ENCODE peak calls at places on chromosomes 6 and 20, in four cellular contexts. X, I, A and E are unnamed samples. For H3K4me1, the result is how much of the 10 kb centered on the place peaks cover.

GRCh38 chr6:84332139-84333034 is 104.9 kb upstream of the CEP162 start:
- DNase-seq in X (no peak), I (no peak), A (no peak), E (no peak)

GRCh38 chr6:35496851-35497570 is at the start of gene TEAD3:
- DNase-seq in A (peak), X (peak), I (peak), E (peak)

GRCh38 chr6:56808871-56809359 is 146.0 kb upstream of the BEND6 start:
- DNase-seq in I (no peak), X (no peak), A (peak), E (no peak)

GRCh38 chr6:2739335-2739734 is 11.4 kb downstream of the MYLK4 start:
- DNase-seq in A (peak), X (no peak), I (no peak), E (no peak)

GRCh38 chr6:121506761-121507754 is 71.6 kb downstream of the GJA1 start:
- DNase-seq in I (no peak), A (no peak), X (no peak), E (no peak)

GRCh38 chr6:144897441-144897921 is 612.3 kb downstream of the UTRN start:
- DNase-seq in I (no peak), X (no peak), A (peak), E (no peak)

GRCh38 chr6:2658788-2659187 is 91.9 kb downstream of the MYLK4 start:
- DNase-seq in A (peak), I (no peak), X (no peak), E (no peak)

GRCh38 chr20:34663213-34663943 is 13.5 kb downstream of the PIGU start:
- DNase-seq in I (no peak), A (no peak), X (no peak), E (no peak)

GRCh38 chr6:27679968-27680694 is 207.2 kb upstream of the ZNF184 start:
- DNase-seq in I (no peak), X (no peak), A (no peak), E (no peak)

GRCh38 chr6:112680076-112680475 is 332.9 kb downstream of the RFPL4B start:
- DNase-seq in A (no peak), X (no peak), I (no peak), E (no peak)

DNA sequence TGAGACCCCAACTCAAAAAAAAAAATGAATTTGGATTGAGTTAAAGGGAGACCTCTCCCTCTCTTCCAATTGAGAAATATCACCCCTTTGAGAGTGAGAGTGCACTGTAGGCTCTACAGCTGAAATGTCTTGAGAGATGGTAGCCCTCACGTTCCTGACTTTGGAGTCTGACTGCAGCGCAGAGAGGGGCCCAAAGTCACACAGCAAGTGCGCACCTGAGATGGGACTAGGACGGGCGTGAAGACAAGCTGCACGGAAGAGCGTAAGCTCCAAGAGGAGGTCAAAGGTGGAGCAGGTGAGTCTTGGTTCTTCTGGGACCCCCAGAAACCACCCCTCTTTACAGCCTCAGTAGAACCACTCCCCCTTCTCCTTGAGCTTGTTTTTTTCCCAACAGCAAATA is 643 bp downstream of the SLA2 start:
- DNase-seq in I (no peak), A (no peak), X (no peak), E (no peak)
- TF ChIP-seq CTCF in I (no peak), A (no peak), X (no peak), E (no peak)

DNA sequence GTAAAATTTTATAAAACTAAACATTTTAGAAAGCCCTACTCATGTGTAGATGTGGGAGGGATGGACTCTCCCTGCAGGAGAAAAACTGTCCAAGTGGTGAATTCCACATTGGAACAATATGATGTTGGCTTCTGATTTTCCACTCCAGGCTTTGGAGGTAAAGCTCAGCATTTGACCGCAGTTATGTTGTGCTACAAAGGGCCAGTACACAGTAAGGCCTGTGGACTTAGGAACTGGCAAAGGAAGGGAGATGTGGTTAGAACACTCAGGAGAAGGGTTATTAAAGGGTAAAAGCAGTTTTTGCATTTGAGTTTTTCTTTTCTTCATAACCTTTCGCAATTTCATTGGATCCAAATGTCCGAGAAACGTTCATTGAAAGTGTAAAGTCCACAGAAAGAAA is 150.3 kb upstream of the SASH1 start:
- DNase-seq in I (no peak), X (no peak), A (peak), E (no peak)
- H3K4me1 ChIP-seq in I (under half), X (under half), A (under half), E (under half)

GRCh38 chr6:116374586-116374985 is 3.8 kb downstream of the DSE start:
- DNase-seq in A (no peak), I (no peak), X (no peak), E (no peak)

GRCh38 chr6:116375262-116375661 is 4.5 kb downstream of the DSE start:
- DNase-seq in A (no peak), I (no peak), X (no peak), E (no peak)

GRCh38 chr6:116371384-116372209 is 850 bp downstream of the DSE start:
- DNase-seq in X (peak), I (peak), A (peak), E (peak)

GRCh38 chr6:116373940-116374339 is 3.2 kb downstream of the DSE start:
- DNase-seq in A (no peak), I (no peak), X (no peak), E (no peak)

GRCh38 chr6:116373300-116373699 is 2.6 kb downstream of the DSE start:
- DNase-seq in I (no peak), X (no peak), A (no peak), E (no peak)
- H3K4me3 ChIP-seq in I (no peak), X (no peak), A (no peak), E (no peak)

DNA sequence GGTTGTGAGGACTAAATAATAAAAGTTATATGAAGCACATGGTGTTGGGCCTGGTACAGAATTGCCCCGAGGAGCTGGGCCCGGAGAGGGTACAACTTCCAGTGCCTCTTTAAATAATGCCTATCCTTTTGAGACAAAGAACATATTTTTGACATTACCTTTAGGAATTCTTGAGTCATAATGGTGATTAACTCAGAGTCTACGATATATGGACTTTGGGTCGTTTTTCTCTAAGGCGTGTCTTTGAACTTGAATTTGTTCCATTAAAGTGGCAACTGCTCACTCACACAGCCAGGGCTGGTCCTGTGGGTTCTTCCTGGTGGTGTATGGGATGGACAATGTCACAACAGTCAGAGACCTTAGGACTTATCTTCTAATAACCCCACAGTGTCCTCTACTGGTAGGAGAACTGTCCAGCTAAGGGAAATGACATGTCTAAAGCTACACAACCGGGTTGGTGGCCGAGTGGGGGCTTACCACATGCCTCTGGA is 106.5 kb downstream of the CDC5L start:
- DNase-seq in A (peak), I (no peak), X (no peak), E (no peak)
- TF ChIP-seq CTCF in A (peak), I (no peak), X (no peak), E (no peak)

GRCh38 chr20:57458400-57459160 is 66.4 kb downstream of the CTCFL start:
- DNase-seq in X (no peak), I (peak), A (no peak), E (no peak)

GRCh38 chr20:57461726-57462125 is 63.2 kb downstream of the CTCFL start:
- DNase-seq in X (no peak), I (no peak), A (no peak), E (no peak)

GRCh38 chr20:57460781-57461465 is 64.0 kb downstream of the CTCFL start:
- DNase-seq in A (no peak), I (no peak), X (no peak), E (no peak)

GRCh38 chr20:57459278-57459677 is 65.7 kb downstream of the CTCFL start:
- DNase-seq in X (no peak), A (no peak), I (no peak), E (no peak)

DNA sequence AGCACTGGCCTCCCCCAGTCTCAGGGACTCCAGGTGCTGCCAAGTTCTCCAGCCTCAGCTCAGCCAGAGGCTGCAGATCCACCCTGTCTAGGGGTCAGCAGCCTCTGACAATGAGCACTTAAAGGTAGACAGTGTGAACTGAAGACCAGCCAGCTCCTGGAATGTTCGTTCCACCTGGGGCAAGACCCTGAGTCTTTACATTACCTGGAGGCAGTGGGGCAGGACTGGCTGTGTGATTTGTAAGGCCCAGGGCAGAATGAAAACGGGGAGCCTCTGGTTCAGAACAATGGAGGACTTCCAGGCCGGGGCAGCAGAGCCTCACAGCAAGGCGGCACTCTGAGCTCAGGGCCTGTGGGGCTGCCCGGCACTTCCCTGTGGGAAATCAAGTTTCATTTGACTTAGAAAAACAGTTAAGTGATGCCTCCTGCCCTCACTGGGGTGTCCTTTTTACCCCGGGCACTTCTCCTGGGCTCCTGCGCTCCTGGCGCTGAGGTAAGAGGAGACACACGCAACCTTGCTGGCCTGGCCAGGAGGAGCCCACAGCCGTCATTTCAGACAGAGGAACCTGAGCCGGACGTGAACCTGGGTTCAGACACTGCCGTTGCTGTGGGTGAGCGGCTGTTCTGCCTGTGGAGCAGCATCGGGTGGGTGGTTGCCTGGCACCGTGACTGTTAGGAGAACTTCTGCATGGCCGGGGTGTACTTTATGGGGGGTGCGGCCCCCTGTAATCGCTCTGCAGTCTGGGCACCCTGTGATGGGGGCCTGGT is 64.9 kb downstream of the CTCFL start:
- DNase-seq in X (no peak), I (no peak), A (no peak), E (no peak)
- H3K4me1 ChIP-seq in X (under half), I (under half), A (under half), E (under half)

GRCh38 chr6:133446789-133447188 is 205.6 kb downstream of the EYA4 start:
- DNase-seq in I (no peak), X (no peak), A (no peak), E (no peak)
- H3K4me3 ChIP-seq in I (no peak), X (no peak), A (no peak), E (no peak)

DNA sequence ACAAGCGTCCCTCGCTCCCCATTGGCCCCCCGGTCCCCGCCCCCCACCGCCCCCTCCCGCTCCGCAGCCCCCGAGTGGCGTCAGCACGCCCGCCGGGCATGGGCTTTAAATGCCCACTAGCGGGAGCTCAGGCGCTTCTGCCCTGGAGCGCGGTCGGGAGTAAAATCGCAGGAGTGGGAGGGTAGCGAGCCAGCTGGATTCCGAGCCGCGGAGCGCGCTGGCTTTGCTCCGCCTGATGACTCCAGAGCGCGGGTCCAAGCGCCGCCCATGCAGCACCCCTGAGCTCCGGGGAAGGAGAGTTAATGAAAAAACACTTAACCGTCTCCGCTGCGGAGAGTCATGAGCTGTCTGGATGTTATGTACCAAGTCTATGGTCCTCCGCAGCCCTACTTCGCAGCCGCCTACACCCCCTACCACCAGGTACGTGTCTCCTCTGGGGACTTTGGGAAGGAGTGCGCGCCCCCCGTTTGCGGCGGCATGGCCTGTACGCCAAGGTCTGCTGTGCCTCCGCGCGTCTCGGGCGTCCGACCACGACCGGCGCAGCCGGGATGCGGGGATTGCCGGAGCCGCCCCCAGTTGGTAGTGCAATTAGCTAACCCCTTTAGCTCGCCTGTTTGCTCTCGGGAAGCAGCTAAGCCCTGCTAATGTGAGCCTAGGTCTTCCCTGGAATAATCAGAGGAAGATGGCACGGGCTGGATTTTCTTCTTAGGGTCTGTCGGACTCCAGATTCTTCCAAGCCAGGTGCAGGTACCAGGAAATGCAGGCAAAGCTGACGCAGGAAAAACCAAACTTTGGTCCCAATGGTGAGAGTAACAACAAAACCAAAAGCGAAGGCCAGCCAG is at the start of gene VGLL2:
- DNase-seq in X (peak), I (no peak), A (no peak), E (no peak)
- TF ChIP-seq CTCF in X (no peak), I (no peak), A (no peak), E (no peak)

DNA sequence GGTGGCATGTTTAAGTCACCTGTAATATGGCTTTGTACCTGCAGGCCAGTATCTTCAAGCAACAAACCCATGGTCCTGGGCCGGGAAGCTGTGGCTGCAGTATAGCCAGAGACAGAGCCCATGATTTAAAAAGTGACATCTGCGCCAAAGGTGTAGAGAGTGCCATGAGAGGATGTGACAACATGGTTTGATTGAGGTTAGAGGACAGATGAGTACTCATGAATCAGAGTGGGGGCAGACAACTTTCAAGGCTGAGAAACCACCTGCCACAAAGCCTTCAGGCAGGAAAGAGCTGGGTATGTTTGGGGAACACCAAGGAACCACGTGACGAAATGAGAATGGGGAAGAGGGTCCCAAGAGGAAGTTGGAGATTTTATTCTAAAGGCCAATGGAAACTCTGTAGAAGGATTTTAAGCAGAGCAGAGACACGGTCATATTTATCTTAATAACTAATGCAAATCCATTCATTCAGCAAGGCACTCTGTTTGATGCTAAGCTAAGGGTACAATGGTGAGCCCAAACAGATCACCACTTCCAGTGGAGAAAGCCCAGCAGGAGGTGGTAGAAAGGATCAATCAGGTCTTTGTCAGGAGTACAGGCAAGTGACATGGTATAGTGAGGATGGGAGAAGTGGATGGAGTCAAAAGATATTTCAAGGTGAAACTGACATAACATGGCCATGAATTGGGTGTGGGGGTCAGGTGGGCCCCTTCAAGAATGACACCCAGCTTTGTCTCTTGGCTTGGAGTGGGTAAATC is 3.4 kb upstream of the MICAL1 start:
- DNase-seq in I (peak), A (no peak), X (no peak), E (peak)
- H3K4me1 ChIP-seq in I (under half), A (under half), X (under half), E (under half)

DNA sequence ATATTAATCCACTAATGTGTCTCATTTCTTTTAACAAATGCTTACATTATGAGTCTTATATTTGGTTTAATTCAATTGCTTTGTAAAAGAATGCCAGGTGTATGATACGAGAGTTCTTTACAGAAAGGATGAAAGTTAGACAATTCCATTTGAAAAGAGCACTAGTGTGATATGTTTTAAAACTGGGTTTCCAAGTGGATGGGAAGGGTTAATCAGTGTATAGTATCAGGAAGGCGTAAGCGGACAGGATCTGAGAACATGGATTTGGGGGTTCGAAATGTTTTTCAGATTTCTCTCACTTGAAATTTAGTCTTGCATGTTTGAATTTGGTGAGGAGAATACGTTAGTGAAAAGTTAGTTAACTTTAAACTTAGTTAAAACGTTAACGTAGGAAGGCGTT is 2.6 kb downstream of the FOXO3 start:
- DNase-seq in A (no peak), X (no peak), I (no peak), E (no peak)
- H3K4me3 ChIP-seq in A (peak), X (peak), I (peak), E (no peak)

GRCh38 chr6:14324042-14324441 is 206.5 kb downstream of the CD83 start:
- DNase-seq in X (no peak), A (peak), I (no peak), E (no peak)

GRCh38 chr6:14320342-14320741 is 202.8 kb downstream of the CD83 start:
- DNase-seq in I (no peak), X (no peak), A (no peak), E (no peak)

GRCh38 chr6:14322841-14323240 is 205.3 kb downstream of the CD83 start:
- DNase-seq in X (no peak), A (no peak), I (no peak), E (no peak)

GRCh38 chr6:14317616-14318015 is 200.0 kb downstream of the CD83 start:
- DNase-seq in I (no peak), X (no peak), A (no peak), E (no peak)

DNA sequence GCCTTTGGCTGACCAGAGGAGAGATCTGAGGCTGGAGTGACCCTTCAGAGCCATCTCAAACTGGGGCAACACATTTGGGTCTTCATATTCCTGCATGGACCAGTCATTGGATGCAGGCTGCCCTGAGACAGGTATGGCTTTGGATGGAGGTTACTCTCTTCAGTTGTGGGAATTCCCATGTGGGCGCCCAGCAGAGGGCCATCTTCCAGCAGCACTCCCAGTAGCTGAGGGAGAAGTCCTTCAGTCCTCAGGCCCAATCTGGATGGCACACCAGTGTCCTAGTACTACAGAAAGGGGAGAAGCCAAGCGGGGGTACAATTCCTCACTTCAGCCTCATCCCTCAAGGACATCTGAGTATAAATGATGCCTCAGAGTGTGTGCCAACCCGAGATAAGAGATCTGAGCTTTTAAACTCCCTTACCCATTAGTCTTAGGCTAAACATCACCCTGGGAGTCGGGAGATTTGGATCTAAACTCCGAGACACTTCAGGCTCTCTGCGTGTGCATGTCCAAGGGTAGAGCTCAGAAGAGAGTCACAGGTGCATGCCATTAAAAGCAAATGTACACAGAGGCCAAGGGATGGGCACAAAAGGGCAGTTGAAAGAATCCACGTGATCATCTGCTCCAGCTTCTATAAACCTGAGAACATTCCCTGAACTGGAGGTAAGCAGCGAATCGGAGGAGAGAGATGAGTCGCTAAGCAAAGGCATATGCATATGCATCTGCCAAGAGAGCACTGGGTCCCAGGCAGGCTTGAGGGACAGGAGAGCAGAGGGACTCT is 204.6 kb downstream of the CD83 start:
- DNase-seq in X (no peak), I (no peak), A (peak), E (no peak)
- TF ChIP-seq CTCF in X (no peak), I (no peak), A (peak), E (no peak)